ENCODE peak calls at places on chromosomes 6 and 20, in four cellular contexts. F is body of pancreas, Q is mammary epithelial cell, K is Peyer's patch. U is an unnamed sample.

GRCh38 chr6:113447088-113447831 is 409.9 kb upstream of the MARCKS start:
- DNase-seq in F (no peak), Q (peak), K (no peak), U (peak)

GRCh38 chr20:14937846-14938245 is 600.4 kb upstream of the FLRT3 start:
- DNase-seq in F (no peak), Q (no peak), K (no peak), U (no peak)

GRCh38 chr6:14072084-14072483 is 45.5 kb upstream of the CD83 start:
- DNase-seq in F (no peak), Q (peak), K (no peak), U (peak)

GRCh38 chr6:84271086-84271716 is 43.8 kb upstream of the CEP162 start:
- DNase-seq in F (no peak), Q (no peak), K (no peak), U (no peak)

GRCh38 chr6:80332013-80332412 is 225.5 kb downstream of the BCKDHB start:
- DNase-seq in F (no peak), Q (no peak), K (no peak), U (no peak)

GRCh38 chr6:15969236-15969778 is 159.6 kb upstream of the MYLIP start:
- DNase-seq in F (no peak), Q (peak), K (no peak), U (no peak)

GRCh38 chr6:113697642-113698410 is 159.3 kb upstream of the MARCKS start:
- DNase-seq in F (no peak), Q (peak), K (no peak), U (peak)

GRCh38 chr6:133951227-133951626 is 1.8 kb upstream of the TBPL1 start:
- DNase-seq in F (no peak), Q (no peak), K (no peak), U (no peak)

GRCh38 chr20:48783533-48784272 is 44.1 kb downstream of the PREX1 start:
- DNase-seq in F (no peak), Q (no peak), K (no peak), U (no peak)

GRCh38 chr6:151379933-151380847 is 11.2 kb downstream of the ZBTB2 start:
- DNase-seq in F (no peak), Q (no peak), K (no peak), U (no peak)

GRCh38 chr6:39754493-39755115 is 29.4 kb upstream of the KIF6 start:
- DNase-seq in F (peak), Q (no peak), K (no peak), U (no peak)

GRCh38 chr6:27547157-27548075 is 74.5 kb upstream of the ZNF184 start:
- DNase-seq in F (no peak), Q (peak), K (no peak), U (peak)

GRCh38 chr6:28203201-28203600 is 21.9 kb upstream of the ZSCAN9 start:
- DNase-seq in F (no peak), Q (no peak), K (no peak), U (no peak)

GRCh38 chr6:142753196-142753595 is 191.8 kb downstream of the HIVEP2 start:
- DNase-seq in F (no peak), Q (no peak), K (no peak), U (no peak)

GRCh38 chr20:63497946-63498935 is 642 bp downstream of the EEF1A2 start:
- DNase-seq in F (no peak), Q (peak), K (no peak), U (no peak)

GRCh38 chr20:51326241-51326819 is 216.2 kb downstream of the NFATC2 start:
- DNase-seq in F (peak), Q (no peak), K (peak), U (peak)

GRCh38 chr6:53517021-53517420 is 27.9 kb downstream of the GCLC start:
- DNase-seq in F (no peak), Q (peak), K (no peak), U (no peak)

GRCh38 chr6:14464049-14464448 is 346.5 kb downstream of the CD83 start:
- DNase-seq in F (no peak), Q (peak), K (no peak), U (peak)

DNA sequence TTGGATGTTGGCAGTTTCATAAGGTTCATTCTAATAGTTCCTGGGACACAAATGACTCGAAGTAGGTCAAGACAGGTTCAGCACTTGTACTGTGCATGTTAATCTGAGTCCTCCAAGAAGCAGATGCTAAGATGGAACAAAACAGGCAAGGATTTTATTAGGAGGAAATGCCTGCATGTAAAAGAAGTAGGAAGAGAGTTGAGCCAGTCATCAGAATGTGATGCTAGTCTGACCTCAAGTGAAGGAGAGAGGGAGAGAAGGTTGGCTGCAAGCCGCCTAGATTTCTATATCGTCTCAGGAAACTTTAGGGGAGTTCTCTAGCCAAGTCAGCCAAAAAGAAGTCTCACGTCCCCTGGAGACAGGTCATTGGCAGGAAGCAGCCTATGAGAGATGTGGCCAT is 377.9 kb downstream of the CD109 start:
- DNase-seq in F (no peak), Q (no peak), K (no peak), U (no peak)
- TF ChIP-seq CTCF in F (no peak), Q (no peak), K (no peak), U (no peak)

GRCh38 chr20:61589055-61589385 is 337.0 kb downstream of the CDH4 start:
- DNase-seq in F (no peak), Q (peak), K (no peak), U (no peak)

GRCh38 chr20:61587910-61588309 is 335.8 kb downstream of the CDH4 start:
- DNase-seq in F (no peak), Q (no peak), K (no peak), U (no peak)

GRCh38 chr20:61585764-61586163 is 333.7 kb downstream of the CDH4 start:
- DNase-seq in F (no peak), Q (no peak), K (no peak), U (no peak)

GRCh38 chr20:61588356-61589054 is 336.4 kb downstream of the CDH4 start:
- DNase-seq in F (no peak), Q (no peak), K (no peak), U (peak)

GRCh38 chr20:61587036-61587435 is 335.0 kb downstream of the CDH4 start:
- DNase-seq in F (no peak), Q (no peak), K (no peak), U (no peak)
- H3K4me3 ChIP-seq in F (no peak), Q (no peak), K (no peak), U (no peak)

DNA sequence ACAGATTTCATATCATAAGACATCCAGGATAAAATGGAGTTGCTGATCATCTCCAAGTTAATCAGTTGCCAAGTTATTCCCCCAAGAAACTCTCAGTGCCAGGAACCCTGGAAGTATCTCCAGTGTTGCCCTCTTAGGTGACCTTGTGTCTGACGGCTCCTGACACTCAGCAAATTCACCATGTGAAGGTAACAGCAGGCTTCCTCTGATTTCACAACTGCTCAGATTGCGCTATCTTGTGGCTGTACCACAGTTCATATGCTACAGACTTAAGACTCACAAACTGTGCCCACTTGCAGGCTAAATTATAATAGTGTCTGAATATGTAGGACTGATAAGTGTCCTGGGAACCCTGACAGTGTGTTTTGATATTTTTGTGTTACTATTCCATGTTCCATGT is 186.6 kb upstream of the OPRM1 start:
- DNase-seq in F (peak), Q (no peak), K (no peak), U (peak)
- H3K27ac ChIP-seq in F (no peak), Q (no peak), K (no peak), U (no peak)

GRCh38 chr6:161743526-161744196 is 469.8 kb upstream of the AGPAT4 start:
- DNase-seq in F (no peak), Q (no peak), K (no peak), U (no peak)

GRCh38 chr6:161740486-161740885 is 466.6 kb upstream of the AGPAT4 start:
- DNase-seq in F (no peak), Q (no peak), K (no peak), U (no peak)

GRCh38 chr6:161745594-161745993 is 471.7 kb upstream of the AGPAT4 start:
- DNase-seq in F (no peak), Q (no peak), K (no peak), U (no peak)

GRCh38 chr6:161745128-161745527 is 471.3 kb upstream of the AGPAT4 start:
- DNase-seq in F (no peak), Q (no peak), K (no peak), U (no peak)

DNA sequence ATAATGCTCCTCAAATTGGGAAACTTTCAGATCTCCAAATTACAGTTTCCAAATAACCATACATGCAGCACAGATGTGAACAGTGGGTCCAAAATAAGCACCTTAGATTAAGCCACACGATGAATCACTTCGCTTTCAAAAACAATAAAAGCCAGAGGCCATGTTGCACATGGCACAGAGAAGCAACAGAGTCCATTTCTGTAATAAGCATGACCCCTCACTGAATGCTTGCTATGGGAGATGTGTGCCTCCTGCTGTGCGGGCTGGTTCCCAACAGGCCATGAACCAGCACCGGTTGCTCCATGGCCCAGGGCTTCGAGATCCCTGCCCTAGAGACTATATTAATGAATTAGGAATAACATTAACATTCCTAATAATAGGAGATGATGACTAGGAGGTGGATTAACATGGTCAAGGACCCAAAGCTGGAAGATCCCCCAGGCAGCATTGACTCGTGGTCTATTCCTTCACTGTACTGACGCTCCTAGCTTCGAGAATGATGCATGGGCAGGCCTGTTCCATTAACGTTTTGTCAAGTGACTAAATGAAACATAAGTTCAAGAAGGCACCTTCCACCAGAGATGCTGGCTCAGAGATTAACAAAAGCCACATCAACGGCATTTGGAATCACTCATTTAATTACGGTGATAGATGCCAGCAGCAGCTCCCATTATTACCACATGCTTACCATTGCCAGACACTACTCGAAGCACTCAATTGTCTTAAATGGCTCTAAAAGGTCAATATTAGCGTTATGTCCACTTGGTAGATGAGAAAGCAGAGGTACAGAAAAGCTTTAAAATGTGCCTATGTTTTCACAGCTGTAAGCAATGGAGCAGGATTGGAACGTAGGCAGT is 470.6 kb upstream of the AGPAT4 start:
- DNase-seq in F (no peak), Q (no peak), K (no peak), U (no peak)
- TF ChIP-seq CTCF in F (no peak), Q (no peak), K (no peak), U (no peak)

DNA sequence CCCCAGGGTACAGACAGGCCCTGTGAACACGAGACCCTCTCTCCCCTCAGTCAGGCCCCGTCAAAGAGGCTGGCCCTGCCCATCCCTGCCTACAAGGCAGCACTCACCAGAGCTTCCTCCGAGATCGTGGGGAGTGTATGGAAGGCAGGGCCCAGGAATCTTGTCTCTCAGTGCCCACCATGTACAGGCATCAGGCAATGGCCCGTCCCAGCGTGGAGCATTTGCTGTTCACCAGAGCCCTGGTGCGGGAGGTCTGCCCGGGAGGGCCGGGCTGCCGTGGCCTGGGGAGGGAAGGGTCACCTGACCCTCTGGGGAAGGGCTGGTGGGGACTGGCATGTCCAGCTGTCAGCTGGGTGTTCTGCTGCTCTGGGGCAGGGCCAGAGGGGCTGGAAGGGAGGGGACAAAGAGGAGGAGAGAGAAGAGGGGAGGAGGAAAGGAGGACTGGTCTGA is at the start of gene IP6K3:
- DNase-seq in F (no peak), Q (no peak), K (no peak), U (no peak)
- H3K4me3 ChIP-seq in F (no peak), Q (no peak), K (peak), U (peak)

GRCh38 chr20:21101453-21102251 is 4.5 kb downstream of the LINC00237 start:
- DNase-seq in F (peak), Q (no peak), K (no peak), U (peak)

GRCh38 chr20:21103582-21104465 is 2.3 kb downstream of the LINC00237 start:
- DNase-seq in F (no peak), Q (no peak), K (no peak), U (no peak)

GRCh38 chr20:21102252-21102609 is 3.9 kb downstream of the LINC00237 start:
- DNase-seq in F (no peak), Q (no peak), K (no peak), U (no peak)

GRCh38 chr20:21104466-21104761 is 1.7 kb downstream of the LINC00237 start:
- DNase-seq in F (no peak), Q (no peak), K (no peak), U (no peak)

GRCh38 chr20:21102691-21103311 is 3.4 kb downstream of the LINC00237 start:
- DNase-seq in F (peak), Q (peak), K (peak), U (peak)
- H3K27ac ChIP-seq in F (no peak), Q (no peak), K (no peak), U (no peak)

GRCh38 chr6:33589723-33590530 is 9.9 kb upstream of the BAK1 start:
- DNase-seq in F (peak), Q (peak), K (peak), U (peak)

GRCh38 chr6:33591633-33592032 is 11.6 kb upstream of the BAK1 start:
- DNase-seq in F (no peak), Q (no peak), K (no peak), U (no peak)

GRCh38 chr6:33589366-33589722 is 9.3 kb upstream of the BAK1 start:
- DNase-seq in F (no peak), Q (no peak), K (no peak), U (no peak)

GRCh38 chr6:33592280-33592594 is 12.2 kb upstream of the BAK1 start:
- DNase-seq in F (no peak), Q (no peak), K (no peak), U (no peak)

DNA sequence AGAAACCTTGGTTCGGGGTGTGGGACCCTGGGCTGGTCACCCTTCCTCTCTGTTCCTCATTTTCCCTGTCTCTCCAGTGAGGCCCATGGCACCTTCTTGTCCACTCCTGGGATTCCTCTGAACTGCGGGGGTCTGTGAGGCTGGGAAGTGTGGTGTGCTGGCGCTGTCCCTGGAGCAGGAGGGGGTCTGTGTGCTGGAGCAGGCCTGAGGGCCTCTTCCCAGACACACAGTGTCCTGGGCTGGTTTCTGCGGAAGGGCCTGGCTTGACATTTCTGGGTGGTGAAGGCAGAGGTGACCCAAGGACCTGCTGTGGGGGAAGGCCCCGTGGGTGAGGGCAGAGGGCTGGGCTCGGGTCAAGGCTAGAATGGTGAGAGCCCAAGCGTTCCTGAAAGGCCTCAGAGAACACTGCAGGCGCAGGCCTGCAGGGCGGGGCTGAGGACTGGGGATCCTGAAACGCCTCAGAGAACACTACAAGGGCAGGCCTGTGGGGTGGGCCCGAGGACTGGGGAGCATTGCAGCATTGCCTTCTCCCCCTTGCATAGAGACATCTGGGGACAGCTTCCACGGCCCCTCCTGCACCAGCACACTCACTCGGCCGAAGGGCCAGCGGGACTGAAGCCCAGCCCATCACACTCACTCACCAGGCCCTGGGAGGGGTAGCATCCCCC is 10.6 kb upstream of the BAK1 start:
- DNase-seq in F (no peak), Q (peak), K (no peak), U (no peak)
- TF ChIP-seq CTCF in F (no peak), Q (no peak), K (no peak), U (no peak)

GRCh38 chr20:19789446-19789845 is 31.4 kb downstream of the RIN2 start:
- DNase-seq in F (no peak), Q (no peak), K (no peak), U (no peak)

GRCh38 chr20:19799325-19799724 is 41.3 kb downstream of the RIN2 start:
- DNase-seq in F (no peak), Q (no peak), K (no peak), U (no peak)

GRCh38 chr20:19793716-19794115 is 35.7 kb downstream of the RIN2 start:
- DNase-seq in F (no peak), Q (no peak), K (no peak), U (no peak)

GRCh38 chr20:19791887-19792286 is 33.8 kb downstream of the RIN2 start:
- DNase-seq in F (no peak), Q (no peak), K (no peak), U (no peak)

DNA sequence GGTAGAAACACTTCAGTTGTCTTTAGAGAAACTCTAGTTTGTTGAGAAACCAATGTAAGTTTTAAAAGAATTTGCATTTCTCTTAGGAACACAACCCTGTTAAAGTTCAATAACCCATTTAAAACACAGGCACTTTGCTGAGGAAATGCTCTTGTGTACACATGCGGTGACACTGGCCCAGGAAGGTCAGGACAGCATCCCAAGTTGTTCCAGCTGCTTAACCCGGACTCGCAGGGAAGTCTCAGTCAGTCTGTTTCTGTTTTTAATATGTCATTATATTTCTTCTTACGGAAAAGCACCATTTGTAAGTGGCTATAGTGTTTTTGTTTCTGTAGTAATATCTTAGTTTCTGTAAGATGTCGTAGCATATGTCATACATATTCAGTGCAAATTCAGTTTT is 36.9 kb downstream of the RIN2 start:
- DNase-seq in F (no peak), Q (no peak), K (no peak), U (no peak)
- H3K4me3 ChIP-seq in F (no peak), Q (no peak), K (no peak), U (no peak)